ENCODE peak calls at places on chromosomes 5 and 9, in ten cellular contexts. I is pancreas; N is activated CD8-positive, alpha-beta memory T cell treated with anti-CD3 and anti-CD28 coated beads for 24 hours; Z is hypothalamus; A is SJSA1; V is HL-60; T is fibroblast of mammary gland; J is NAMALWA; K is HEK293T; U is fibroblast of villous mesenchyme. X is an unnamed sample.

GRCh38 chr5:57441557-57441956 is 41.1 kb downstream of the ACTBL2 start:
- DNase-seq in I (no peak), N (no peak), Z (no peak), A (peak), V (no peak), T (peak), J (no peak), K (no peak), U (peak), X (peak)

GRCh38 chr5:90866333-90866732 is 307.7 kb downstream of the ADGRV1 start:
- DNase-seq in I (no peak), N (no peak), Z (no peak), A (no peak), V (no peak), T (peak), J (peak), K (peak), U (peak), X (peak)

GRCh38 chr5:176781638-176782570 is 28.5 kb upstream of the UNC5A start:
- DNase-seq in I (peak), N (no peak), Z (no peak), A (no peak), V (no peak), T (no peak), J (no peak), K (no peak), U (no peak), X (peak)

GRCh38 chr5:141529873-141530272 is 41.0 kb downstream of the PCDHGC5 start:
- DNase-seq in I (no peak), N (no peak), Z (no peak), A (no peak), V (no peak), T (no peak), J (peak), K (no peak), U (no peak), X (no peak)

GRCh38 chr5:176533894-176534611 is 3.1 kb downstream of the RNF44 start:
- DNase-seq in I (no peak), N (peak), Z (no peak), A (no peak), V (no peak), T (no peak), J (peak), K (no peak), U (no peak), X (peak)

GRCh38 chr5:17056056-17056690 is 120.1 kb upstream of the MYO10 start:
- DNase-seq in I (no peak), N (no peak), Z (no peak), A (peak), V (no peak), T (peak), J (no peak), K (no peak), U (no peak), X (peak)

GRCh38 chr5:123868267-123868666 is 356.3 kb downstream of the CSNK1G3 start:
- DNase-seq in I (no peak), N (no peak), Z (no peak), A (no peak), V (no peak), T (no peak), J (no peak), K (no peak), U (peak), X (no peak)

GRCh38 chr9:16294371-16294770 is 576.1 kb downstream of the BNC2 start:
- DNase-seq in I (no peak), N (no peak), Z (no peak), A (no peak), V (no peak), T (peak), J (no peak), K (no peak), U (no peak), X (no peak)

GRCh38 chr5:105150324-105150723 is 1587.7 kb upstream of the NUDT12 start:
- DNase-seq in I (no peak), N (no peak), Z (no peak), A (peak), V (no peak), T (no peak), J (no peak), K (no peak), U (no peak), X (no peak)

GRCh38 chr5:179149278-179149677 is 89.1 kb downstream of the ZNF354C start:
- DNase-seq in I (peak), N (no peak), Z (no peak), A (no peak), V (no peak), T (no peak), J (no peak), K (no peak), U (no peak), X (no peak)